ENCODE peak calls at places on chromosomes 3 and 15, in seven cellular contexts. L, O, R, V, Z, Y and B are unnamed samples.

GRCh38 chr15:83692820-83693581 is 39.1 kb downstream of the ADAMTSL3 start:
- DNase-seq in R (no peak), Z (no peak), L (no peak), O (no peak), V (no peak), Y (no peak), B (no peak)

GRCh38 chr3:8324727-8325126 is 176.9 kb upstream of the LMCD1 start:
- DNase-seq in O (peak), Y (peak), Z (peak), L (no peak), V (peak), R (peak), B (no peak)

GRCh38 chr3:142366434-142366833 is 81.4 kb downstream of the XRN1 start:
- DNase-seq in R (peak), Z (no peak), O (no peak), V (no peak), L (no peak), Y (peak), B (no peak)

GRCh38 chr3:159322322-159322939 is 520.6 kb downstream of the MFSD1 start:
- DNase-seq in R (no peak), O (peak), Y (peak), V (no peak), L (no peak), Z (peak), B (no peak)

GRCh38 chr3:115325539-115325938 is 178.5 kb upstream of the ZBTB20 start:
- DNase-seq in V (no peak), R (no peak), L (no peak), Y (peak), Z (peak), O (no peak), B (no peak)

GRCh38 chr3:175748087-175748732 is 889.1 kb downstream of the NAALADL2 start:
- DNase-seq in V (no peak), R (no peak), O (no peak), Y (peak), L (no peak), Z (no peak), B (no peak)

GRCh38 chr3:112002458-112002971 is 3.8 kb downstream of the TAGLN3 start:
- DNase-seq in Y (peak), R (no peak), L (peak), V (no peak), Z (no peak), O (no peak), B (no peak)

GRCh38 chr3:56851966-56852884 is 50.5 kb upstream of the ARHGEF3 start:
- DNase-seq in O (no peak), Z (peak), V (no peak), R (peak), Y (peak), L (no peak), B (no peak)

GRCh38 chr3:20054549-20054987 is 14.3 kb downstream of the KAT2B start:
- DNase-seq in O (no peak), R (peak), Y (peak), L (peak), V (no peak), Z (peak), B (no peak)

GRCh38 chr3:115330406-115330805 is 183.3 kb upstream of the ZBTB20 start:
- DNase-seq in V (no peak), O (peak), Z (peak), L (no peak), R (peak), Y (peak), B (no peak)

GRCh38 chr3:87900061-87900460 is 158.7 kb downstream of the CGGBP1 start:
- DNase-seq in L (no peak), Z (no peak), O (no peak), Y (no peak), R (no peak), V (no peak), B (no peak)